ENCODE peak calls at places on chromosome 14, in six cellular contexts. I, M, A, R, B and P are unnamed samples.

GRCh38 chr14:79408696-79409095 is 802.6 kb downstream of the DIO2 start:
- DNase-seq in B (no peak), I (no peak), R (no peak), A (no peak), M (no peak), P (no peak)

GRCh38 chr14:102437997-102438922 is 71.3 kb downstream of the ANKRD9 start:
- DNase-seq in A (peak), I (peak), M (peak), R (peak), B (peak), P (peak)

GRCh38 chr14:55352201-55352600 is 59.4 kb downstream of the ATG14 start:
- DNase-seq in M (no peak), R (no peak), B (no peak), A (no peak), I (no peak), P (no peak)

GRCh38 chr14:90675399-90675798 is 140.8 kb downstream of the TTC7B start:
- DNase-seq in R (peak), M (peak), B (peak), A (peak), I (peak), P (no peak)

GRCh38 chr14:104386281-104386841 is 193.2 kb upstream of the C14orf180 start:
- DNase-seq in I (peak), B (no peak), M (no peak), R (no peak), A (no peak), P (no peak)

GRCh38 chr14:38108681-38109080 is 99.0 kb upstream of the SSTR1 start:
- DNase-seq in B (no peak), I (no peak), M (peak), R (peak), A (peak), P (no peak)

GRCh38 chr14:75069811-75070145 is 337 bp downstream of the ZC2HC1C start:
- DNase-seq in I (no peak), M (no peak), A (no peak), B (no peak), R (no peak), P (no peak)

GRCh38 chr14:69741055-69741454 is 25.9 kb upstream of the SRSF5 start:
- DNase-seq in M (no peak), B (no peak), I (no peak), A (no peak), R (no peak), P (no peak)

GRCh38 chr14:105498430-105499255 is 7.6 kb downstream of the TEDC1 start:
- DNase-seq in R (no peak), I (no peak), M (no peak), A (no peak), B (no peak), P (no peak)

GRCh38 chr14:72433511-72433910 is 460.4 kb downstream of the DPF3 start:
- DNase-seq in A (peak), I (no peak), M (peak), B (no peak), R (peak), P (no peak)

DNA sequence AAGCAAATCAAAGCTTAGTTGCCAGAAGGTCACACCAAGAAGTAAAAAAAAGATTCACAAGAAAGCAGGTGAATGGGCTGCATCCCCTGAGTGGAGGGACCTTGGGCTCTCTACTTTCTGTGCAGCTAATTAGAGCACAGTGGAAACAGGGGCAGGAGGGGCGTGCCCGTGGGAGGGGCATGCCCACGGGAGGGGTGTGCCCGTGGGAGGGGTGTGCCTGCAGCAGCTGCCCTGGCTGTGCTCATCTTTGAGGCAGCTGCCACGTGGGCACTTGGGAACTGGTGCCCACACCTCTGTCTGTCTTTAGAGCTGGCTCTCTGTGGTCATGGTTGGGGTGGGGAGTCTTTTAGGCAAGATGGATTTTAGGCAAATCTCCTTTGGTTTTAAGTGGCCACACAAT is 60.0 kb downstream of the EML1 start:
- DNase-seq in R (no peak), A (no peak), B (no peak), M (no peak), I (peak), P (no peak)
- H3K4me3 ChIP-seq in R (no peak), A (no peak), B (no peak), M (no peak), I (no peak), P (no peak)

DNA sequence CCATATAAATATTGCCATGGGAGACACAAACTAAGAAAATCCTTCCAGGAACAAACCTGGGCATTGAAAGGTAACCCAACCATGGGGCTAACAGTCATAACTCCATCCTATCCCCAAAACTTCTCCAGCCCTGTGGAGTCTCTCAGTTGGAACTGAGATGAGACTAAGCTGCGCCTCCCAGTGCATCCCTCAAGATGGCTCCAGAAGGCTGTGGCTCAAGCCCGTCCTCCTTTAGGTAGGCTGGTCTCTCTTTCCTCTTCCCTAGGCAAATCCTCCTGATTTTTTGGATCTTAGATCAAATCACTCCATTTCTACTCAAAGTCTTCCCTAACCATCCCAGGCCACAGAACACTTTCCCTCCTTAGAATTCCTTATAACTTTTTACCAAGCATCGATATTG is 364.3 kb upstream of the CCDC196 start:
- DNase-seq in I (no peak), B (no peak), R (no peak), A (no peak), M (no peak), P (no peak)
- TF ChIP-seq CTCF in I (no peak), B (no peak), R (no peak), A (no peak), M (no peak), P (no peak)

GRCh38 chr14:63860146-63860545 is 7.3 kb downstream of the SYNE2 start:
- DNase-seq in B (no peak), A (no peak), I (no peak), R (no peak), M (no peak), P (no peak)
- H3K4me3 ChIP-seq in B (no peak), A (no peak), I (no peak), R (no peak), M (no peak), P (no peak)

GRCh38 chr14:77985235-77985634 is 184.9 kb upstream of the NRXN3 start:
- DNase-seq in A (peak), I (no peak), M (no peak), R (no peak), B (no peak), P (no peak)
- TF ChIP-seq CTCF in A (no peak), I (no peak), M (no peak), R (no peak), B (no peak), P (no peak)

DNA sequence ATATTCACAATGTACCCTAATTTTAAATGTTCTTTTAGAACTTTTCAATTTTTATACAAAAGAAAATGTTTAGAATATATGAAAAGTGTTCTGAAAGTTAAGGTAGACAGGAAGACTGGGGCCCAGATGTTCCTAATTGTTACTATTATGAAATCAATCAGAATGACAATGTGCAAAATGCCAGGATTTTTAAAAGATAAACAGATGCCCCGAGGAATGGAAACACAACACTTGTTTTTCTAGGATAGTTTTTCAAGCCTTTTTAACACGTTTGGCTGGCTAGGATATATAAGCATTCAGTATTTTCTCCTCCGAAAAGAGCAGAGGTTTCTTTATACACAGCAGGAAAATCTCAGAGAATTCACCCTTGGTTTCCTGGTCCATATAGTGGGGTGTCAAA is 106.8 kb downstream of the ESR2 start:
- DNase-seq in R (no peak), M (no peak), A (no peak), I (no peak), B (no peak), P (no peak)
- H3K4me3 ChIP-seq in R (no peak), M (no peak), A (no peak), I (no peak), B (no peak), P (no peak)

DNA sequence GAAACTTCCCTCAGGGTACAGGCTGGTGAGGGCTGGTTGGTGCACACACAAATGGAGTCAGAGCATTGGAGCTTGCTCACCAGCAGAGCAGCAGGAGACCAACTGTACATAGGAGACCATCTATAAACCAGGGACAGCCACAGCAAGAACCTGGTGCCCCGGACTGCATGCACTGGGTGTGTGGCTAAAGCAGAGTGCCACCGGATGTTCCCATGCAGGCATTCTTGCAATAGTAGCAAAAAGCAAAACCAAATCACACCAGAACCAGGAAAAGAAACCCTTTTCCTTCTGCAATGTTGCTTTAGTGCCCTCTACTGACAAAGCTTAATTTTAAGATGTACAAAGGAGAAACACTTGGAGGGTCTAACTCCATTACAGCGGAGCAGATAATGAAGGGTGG is 136.3 kb downstream of the MDGA2 start:
- DNase-seq in M (no peak), I (no peak), B (no peak), R (peak), A (no peak), P (no peak)
- TF ChIP-seq CTCF in M (no peak), I (peak), B (no peak), R (no peak), A (peak), P (no peak)